ENCODE peak calls at places on chromosomes 1 and 21, in four cellular contexts. H, W, P and A are unnamed samples.

GRCh38 chr1:113271039-113271438 is 119.3 kb upstream of the MAGI3 start:
- DNase-seq in H (peak; percentile 32), W (no peak), P (no peak), A (no peak)

GRCh38 chr1:146020058-146020738 is 1.3 kb downstream of the HJV start:
- DNase-seq in H (no peak), W (no peak), P (no peak), A (no peak)

GRCh38 chr1:96747565-96747964 is 26.0 kb downstream of the PTBP2 start:
- DNase-seq in H (no peak), W (no peak), P (no peak), A (no peak)

GRCh38 chr1:162110910-162111309 is 41.4 kb downstream of the NOS1AP start:
- DNase-seq in H (no peak), W (no peak), P (no peak), A (no peak)

GRCh38 chr1:212545941-212546638 is 62.5 kb upstream of the ATF3 start:
- DNase-seq in H (no peak), W (no peak), P (no peak), A (no peak)

GRCh38 chr21:21373969-21374368 is 375.8 kb downstream of the NCAM2 start:
- DNase-seq in H (no peak), W (no peak), P (no peak), A (no peak)

GRCh38 chr1:162349635-162350330 is 26.9 kb downstream of the SPATA46 start:
- DNase-seq in H (no peak), W (no peak), P (peak; percentile 64), A (no peak)

GRCh38 chr21:39313042-39313456 is 383 bp downstream of the BRWD1 start:
- DNase-seq in H (peak; percentile 44), W (no peak), P (no peak), A (peak; percentile 80)

GRCh38 chr1:175673236-175674150 is 69.9 kb downstream of the TNR start:
- DNase-seq in H (no peak), W (peak; percentile 92), P (no peak), A (no peak)

GRCh38 chr1:32878183-32878582 is 7.5 kb upstream of the FNDC5 start:
- DNase-seq in H (no peak), W (no peak), P (no peak), A (no peak)

GRCh38 chr1:24720152-24720551 is 25.1 kb upstream of the CLIC4 start:
- DNase-seq in H (peak; percentile 36), W (no peak), P (no peak), A (peak; percentile 95)

GRCh38 chr1:10813801-10814200 is 17.4 kb upstream of the CASZ1 start:
- DNase-seq in H (no peak), W (no peak), P (no peak), A (no peak)

GRCh38 chr1:110174961-110175360 is 24.7 kb downstream of the SLC6A17 start:
- DNase-seq in H (no peak), W (no peak), P (no peak), A (no peak)

GRCh38 chr21:42465008-42465878 is 30.8 kb downstream of the RSPH1 start:
- DNase-seq in H (peak; percentile 34), W (no peak), P (no peak), A (no peak)

GRCh38 chr1:9684806-9685205 is 33.3 kb downstream of the PIK3CD start:
- DNase-seq in H (no peak), W (no peak), P (no peak), A (no peak)

GRCh38 chr1:101260531-101260930 is 23.7 kb downstream of the S1PR1 start:
- DNase-seq in H (no peak), W (no peak), P (no peak), A (no peak)

GRCh38 chr1:248421384-248421783 is 18.5 kb downstream of the OR2T1 start:
- DNase-seq in H (no peak), W (peak; percentile 8), P (peak; percentile 4), A (no peak)

GRCh38 chr1:9549955-9550546 is 10.8 kb downstream of the SLC25A33 start:
- DNase-seq in H (no peak), W (no peak), P (no peak), A (no peak)

GRCh38 chr1:50724626-50725286 is 235.3 kb downstream of the FAF1 start:
- DNase-seq in H (no peak), W (peak; percentile 74), P (no peak), A (no peak)

GRCh38 chr1:52268372-52268771 is 97.6 kb downstream of the CC2D1B start:
- DNase-seq in H (no peak), W (no peak), P (no peak), A (no peak)

GRCh38 chr21:16125274-16125673 is 395.5 kb downstream of the USP25 start:
- DNase-seq in H (no peak), W (no peak), P (no peak), A (no peak)

GRCh38 chr21:16124397-16125130 is 394.8 kb downstream of the USP25 start:
- DNase-seq in H (no peak), W (no peak), P (peak; percentile 39), A (no peak)
- H3K4me3 ChIP-seq in H (no peak overlapping the region), W (no peak overlapping the region), P (no peak overlapping the region), A (no peak overlapping the region)

GRCh38 chr1:205191127-205191577 is 20.4 kb downstream of the DSTYK start:
- DNase-seq in H (no peak), W (no peak), P (no peak), A (no peak)
- H3K27ac ChIP-seq in H (no peak overlapping the region), W (no peak overlapping the region), P (peak overlapping the region; percentile 14), A (no peak overlapping the region)

DNA sequence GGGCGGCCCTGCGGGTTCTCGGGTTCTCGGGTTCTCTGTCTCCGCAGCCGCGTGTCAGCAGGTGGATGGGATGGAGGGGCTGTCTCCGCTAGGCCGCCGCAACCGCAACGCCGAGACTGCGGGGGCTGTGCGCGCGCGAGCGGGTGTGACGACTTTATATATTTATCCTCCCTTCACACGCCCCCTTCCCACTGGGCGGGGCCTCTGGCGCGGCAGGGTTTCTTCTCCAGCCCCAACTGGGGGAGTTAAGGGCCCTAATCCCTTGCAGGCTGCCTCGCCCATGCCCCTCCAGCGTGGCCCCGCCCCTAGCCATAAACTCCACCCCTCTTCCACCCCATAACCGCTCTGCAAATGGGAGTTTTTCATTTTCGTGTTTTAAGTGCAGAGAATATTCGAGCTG is 3.4 kb downstream of the IGSF21 start:
- DNase-seq in H (peak; percentile 16), W (no peak), P (no peak), A (peak; percentile 77)
- H3K4me3 ChIP-seq in H (peak overlapping the region; percentile 30), W (no peak overlapping the region), P (no peak overlapping the region), A (no peak overlapping the region)

DNA sequence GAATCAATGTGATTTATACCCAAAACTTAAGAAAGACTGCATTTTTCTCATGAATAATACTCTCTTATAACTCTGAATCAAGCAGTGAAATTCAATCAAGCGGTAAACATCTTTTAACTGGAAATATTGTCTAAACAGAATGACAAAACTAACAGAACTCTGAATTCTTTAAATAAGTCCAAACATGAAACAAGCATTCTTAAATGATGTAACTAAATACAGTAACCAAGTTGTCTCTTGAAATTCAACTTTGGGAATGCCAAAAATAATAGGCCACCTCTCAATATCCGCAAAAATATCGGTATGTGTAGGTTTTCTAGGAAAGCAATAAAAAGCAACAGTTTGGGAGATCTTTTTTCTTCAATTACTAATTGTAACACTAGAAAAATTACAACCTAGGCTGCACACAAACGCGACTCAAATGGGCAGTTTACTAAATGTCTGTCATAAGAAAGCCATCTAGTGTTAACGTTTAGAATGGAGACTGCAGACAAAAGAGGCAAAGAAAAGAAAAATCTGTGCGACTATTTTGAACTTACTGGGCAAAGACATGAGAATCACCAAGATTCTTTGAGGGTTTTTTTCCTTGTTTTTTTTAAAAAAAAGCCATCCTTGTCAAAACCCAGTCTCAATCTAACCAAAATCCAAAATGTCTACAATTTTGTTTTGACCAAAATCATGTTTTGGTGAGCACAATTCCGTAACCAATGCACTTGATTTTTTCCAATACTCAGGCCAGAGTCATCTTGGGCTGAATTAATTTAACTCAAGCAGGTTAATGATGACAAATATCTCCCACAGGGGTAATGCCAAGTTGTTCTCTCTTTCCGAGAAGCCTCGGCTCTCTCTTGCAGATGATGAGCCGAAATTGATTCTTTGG is 1.4 kb downstream of the SIPA1L2 start:
- DNase-seq in H (no peak), W (peak; percentile 66), P (peak; percentile 45), A (no peak)
- H3K27ac ChIP-seq in H (peak overlapping the region; percentile 96), W (peak overlapping the region; percentile 59), P (peak overlapping the region; percentile 96), A (no peak overlapping the region)

DNA sequence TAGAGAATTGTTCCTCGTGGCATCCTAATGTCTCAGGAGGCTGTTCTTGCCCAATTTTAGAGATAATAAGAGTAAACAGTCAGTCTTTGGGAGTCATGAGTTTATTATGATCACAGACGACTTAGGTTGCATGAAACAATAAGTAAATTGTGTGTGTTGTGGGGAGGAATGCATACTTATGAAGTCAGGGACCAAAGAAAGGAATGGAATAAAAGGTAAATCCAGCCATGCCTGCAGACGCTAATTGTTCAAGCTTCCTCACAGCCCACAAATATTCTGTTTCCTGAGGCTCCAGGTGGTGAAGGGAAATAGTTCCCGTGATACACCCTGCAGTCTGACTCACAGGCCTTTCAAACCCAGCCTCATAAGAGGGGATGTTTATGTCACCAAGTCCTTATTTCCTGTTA is 919 bp downstream of the EPHX4 start:
- DNase-seq in H (no peak), W (no peak), P (peak; percentile 4), A (no peak)
- H3K4me3 ChIP-seq in H (no peak overlapping the region), W (no peak overlapping the region), P (no peak overlapping the region), A (no peak overlapping the region)

GRCh38 chr1:226634611-226635246 is 86.2 kb downstream of the STUM start:
- DNase-seq in H (peak; percentile 7), W (no peak), P (no peak), A (peak; percentile 77)

GRCh38 chr1:226634156-226634588 is 85.6 kb downstream of the STUM start:
- DNase-seq in H (peak; percentile 84), W (peak; percentile 81), P (peak; percentile 64), A (peak; percentile 85)

GRCh38 chr1:226637147-226637935 is 88.8 kb downstream of the STUM start:
- DNase-seq in H (peak; percentile 38), W (peak; percentile 42), P (no peak), A (peak; percentile 55)

GRCh38 chr1:226636847-226637096 is 88.2 kb downstream of the STUM start:
- DNase-seq in H (no peak), W (no peak), P (no peak), A (no peak)

GRCh38 chr1:226635456-226635941 is 86.9 kb downstream of the STUM start:
- DNase-seq in H (peak; percentile 8), W (no peak), P (no peak), A (peak; percentile 32)
- H3K27ac ChIP-seq in H (peak overlapping the region; percentile 66), W (no peak overlapping the region), P (no peak overlapping the region), A (no peak overlapping the region)

DNA sequence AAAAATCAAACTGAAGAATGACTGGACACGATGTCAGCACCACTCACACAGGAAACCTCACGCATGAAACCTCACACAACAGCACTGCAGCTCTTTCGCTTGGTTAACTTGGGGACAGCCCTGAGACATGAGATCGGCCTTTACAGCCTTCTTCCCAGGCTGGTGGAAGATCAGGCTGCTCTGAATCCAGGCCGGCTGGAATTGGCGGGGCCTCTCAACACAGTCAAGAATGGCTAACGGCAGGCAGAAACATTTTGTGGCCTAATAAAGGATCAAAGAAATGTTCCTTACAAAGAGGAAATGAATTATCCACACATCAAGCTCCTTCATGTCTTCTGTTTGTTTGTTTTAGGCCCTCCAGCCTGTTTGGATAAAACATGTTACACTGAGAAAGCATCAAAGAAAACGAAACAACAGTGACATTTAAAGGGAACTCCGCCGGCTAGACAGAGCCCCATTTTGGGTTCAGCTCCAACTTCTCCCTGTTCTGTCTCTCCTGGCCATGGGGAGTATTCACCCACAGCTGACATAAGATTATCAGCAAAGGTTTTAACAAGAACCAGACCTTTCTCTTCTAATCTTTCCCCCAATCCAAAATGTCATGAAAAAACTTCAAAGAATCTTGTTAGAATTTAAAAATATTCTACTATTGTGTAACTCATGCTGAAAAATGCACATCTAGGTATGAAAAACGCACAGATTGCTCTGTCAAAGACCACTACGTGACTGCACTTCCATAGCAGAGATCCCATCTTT is 131.2 kb downstream of the SLC45A1 start:
- DNase-seq in H (no peak), W (no peak), P (no peak), A (no peak)
- H3K4me3 ChIP-seq in H (no peak overlapping the region), W (no peak overlapping the region), P (no peak overlapping the region), A (no peak overlapping the region)

GRCh38 chr1:202085682-202086373 is 36.9 kb upstream of the GPR37L1 start:
- DNase-seq in H (peak; percentile 40), W (no peak), P (peak; percentile 87), A (no peak)
- H3K27ac ChIP-seq in H (peak overlapping the region; percentile 95), W (no peak overlapping the region), P (peak overlapping the region; percentile 79), A (no peak overlapping the region)